ENCODE peak calls at places on chromosomes 13 and 19, in ten cellular contexts. One of them, this sample, is unnamed.
A peak's percentile ranks its signal among the peaks of the same experiment; 100 is the strongest.

GRCh38 chr13:24107955-24108614 is 52.4 kb upstream of the SPATA13 start:
- DNase-seq in AG09319: no peak
- DNase-seq in NCI-H1092 treated with DMSO at 0.1 percent for 48 hours: no peak
- DNase-seq in NCI-H1436: no peak
- DNase-seq in left lung: no peak
- DNase-seq in stomach: no peak
- DNase-seq in hepatic stellate cell: no peak
- DNase-seq in HEK293T: no peak
- DNase-seq in activated naive CD4-positive, alpha-beta T cell treated with Interleukin-2 at 50 U/mL for 16 hours: no peak
- DNase-seq in dermis microvascular lymphatic vessel endothelial cell: no peak
- DNase-seq in this sample: no peak

GRCh38 chr19:12574036-12574435 is 22.8 kb upstream of the ZNF564 start:
- DNase-seq in AG09319: no peak
- DNase-seq in NCI-H1092 treated with DMSO at 0.1 percent for 48 hours: peak; percentile 2
- DNase-seq in NCI-H1436: no peak
- DNase-seq in left lung: no peak
- DNase-seq in stomach: no peak
- DNase-seq in hepatic stellate cell: no peak
- DNase-seq in HEK293T: no peak
- DNase-seq in activated naive CD4-positive, alpha-beta T cell treated with Interleukin-2 at 50 U/mL for 16 hours: no peak
- DNase-seq in dermis microvascular lymphatic vessel endothelial cell: no peak
- DNase-seq in this sample: no peak

GRCh38 chr19:9523885-9524474 is 14.5 kb downstream of the ZNF426 start:
- DNase-seq in AG09319: no peak
- DNase-seq in NCI-H1092 treated with DMSO at 0.1 percent for 48 hours: no peak
- DNase-seq in NCI-H1436: no peak
- DNase-seq in left lung: no peak
- DNase-seq in stomach: no peak
- DNase-seq in hepatic stellate cell: no peak
- DNase-seq in HEK293T: no peak
- DNase-seq in activated naive CD4-positive, alpha-beta T cell treated with Interleukin-2 at 50 U/mL for 16 hours: no peak
- DNase-seq in dermis microvascular lymphatic vessel endothelial cell: no peak
- DNase-seq in this sample: no peak

GRCh38 chr13:66665991-66666390 is 564.1 kb downstream of the PCDH9 start:
- DNase-seq in AG09319: peak; percentile 76
- DNase-seq in NCI-H1092 treated with DMSO at 0.1 percent for 48 hours: peak; percentile 69
- DNase-seq in NCI-H1436: no peak
- DNase-seq in left lung: no peak
- DNase-seq in stomach: no peak
- DNase-seq in hepatic stellate cell: peak; percentile 13
- DNase-seq in HEK293T: peak; percentile 55
- DNase-seq in activated naive CD4-positive, alpha-beta T cell treated with Interleukin-2 at 50 U/mL for 16 hours: no peak
- DNase-seq in dermis microvascular lymphatic vessel endothelial cell: peak; percentile 53
- DNase-seq in this sample: peak; percentile 44

GRCh38 chr19:39247701-39248664 is 673 bp downstream of the IFNL4 start:
- DNase-seq in AG09319: no peak
- DNase-seq in NCI-H1092 treated with DMSO at 0.1 percent for 48 hours: no peak
- DNase-seq in NCI-H1436: no peak
- DNase-seq in left lung: no peak
- DNase-seq in stomach: no peak
- DNase-seq in hepatic stellate cell: no peak
- DNase-seq in HEK293T: no peak
- DNase-seq in activated naive CD4-positive, alpha-beta T cell treated with Interleukin-2 at 50 U/mL for 16 hours: no peak
- DNase-seq in dermis microvascular lymphatic vessel endothelial cell: no peak
- DNase-seq in this sample: no peak

GRCh38 chr13:76863022-76863421 is 23.2 kb downstream of the KCTD12 start:
- DNase-seq in AG09319: no peak
- DNase-seq in NCI-H1092 treated with DMSO at 0.1 percent for 48 hours: no peak
- DNase-seq in NCI-H1436: no peak
- DNase-seq in left lung: no peak
- DNase-seq in stomach: no peak
- DNase-seq in hepatic stellate cell: no peak
- DNase-seq in HEK293T: no peak
- DNase-seq in activated naive CD4-positive, alpha-beta T cell treated with Interleukin-2 at 50 U/mL for 16 hours: no peak
- DNase-seq in dermis microvascular lymphatic vessel endothelial cell: no peak
- DNase-seq in this sample: no peak

GRCh38 chr19:3880471-3881271 is at the start of gene ATCAY:
- DNase-seq in AG09319: no peak
- DNase-seq in NCI-H1092 treated with DMSO at 0.1 percent for 48 hours: peak; percentile 85
- DNase-seq in NCI-H1436: peak; percentile 82
- DNase-seq in left lung: no peak
- DNase-seq in stomach: no peak
- DNase-seq in hepatic stellate cell: no peak
- DNase-seq in HEK293T: no peak
- DNase-seq in activated naive CD4-positive, alpha-beta T cell treated with Interleukin-2 at 50 U/mL for 16 hours: no peak
- DNase-seq in dermis microvascular lymphatic vessel endothelial cell: no peak
- DNase-seq in this sample: peak; percentile 75

GRCh38 chr13:23081246-23081645 is 99.5 kb upstream of the SGCG start:
- DNase-seq in AG09319: no peak
- DNase-seq in NCI-H1092 treated with DMSO at 0.1 percent for 48 hours: no peak
- DNase-seq in NCI-H1436: no peak
- DNase-seq in left lung: no peak
- DNase-seq in stomach: no peak
- DNase-seq in hepatic stellate cell: peak; percentile 19
- DNase-seq in HEK293T: no peak
- DNase-seq in activated naive CD4-positive, alpha-beta T cell treated with Interleukin-2 at 50 U/mL for 16 hours: no peak
- DNase-seq in dermis microvascular lymphatic vessel endothelial cell: no peak
- DNase-seq in this sample: no peak

GRCh38 chr13:30334663-30335386 is 27.5 kb upstream of the KATNAL1 start:
- DNase-seq in AG09319: no peak
- DNase-seq in NCI-H1092 treated with DMSO at 0.1 percent for 48 hours: peak; percentile 4
- DNase-seq in NCI-H1436: no peak
- DNase-seq in left lung: no peak
- DNase-seq in stomach: no peak
- DNase-seq in hepatic stellate cell: no peak
- DNase-seq in HEK293T: peak; percentile 68
- DNase-seq in activated naive CD4-positive, alpha-beta T cell treated with Interleukin-2 at 50 U/mL for 16 hours: no peak
- DNase-seq in dermis microvascular lymphatic vessel endothelial cell: peak; percentile 51
- DNase-seq in this sample: no peak

GRCh38 chr19:42198676-42199439 is 18.6 kb downstream of the DEDD2 start:
- DNase-seq in AG09319: no peak
- DNase-seq in NCI-H1092 treated with DMSO at 0.1 percent for 48 hours: no peak
- DNase-seq in NCI-H1436: no peak
- DNase-seq in left lung: no peak
- DNase-seq in stomach: peak; percentile 44
- DNase-seq in hepatic stellate cell: no peak
- DNase-seq in HEK293T: no peak
- DNase-seq in activated naive CD4-positive, alpha-beta T cell treated with Interleukin-2 at 50 U/mL for 16 hours: peak; percentile 64
- DNase-seq in dermis microvascular lymphatic vessel endothelial cell: no peak
- DNase-seq in this sample: no peak

GRCh38 chr19:33248104-33248503 is 22.5 kb upstream of the SLC7A10 start:
- DNase-seq in AG09319: no peak
- DNase-seq in NCI-H1092 treated with DMSO at 0.1 percent for 48 hours: no peak
- DNase-seq in NCI-H1436: no peak
- DNase-seq in left lung: no peak
- DNase-seq in stomach: no peak
- DNase-seq in hepatic stellate cell: no peak
- DNase-seq in HEK293T: no peak
- DNase-seq in activated naive CD4-positive, alpha-beta T cell treated with Interleukin-2 at 50 U/mL for 16 hours: no peak
- DNase-seq in dermis microvascular lymphatic vessel endothelial cell: no peak
- DNase-seq in this sample: no peak

GRCh38 chr19:861756-862528 is 2.5 kb downstream of the CFD start:
- DNase-seq in AG09319: no peak
- DNase-seq in NCI-H1092 treated with DMSO at 0.1 percent for 48 hours: no peak
- DNase-seq in NCI-H1436: peak; percentile 68
- DNase-seq in left lung: no peak
- DNase-seq in stomach: no peak
- DNase-seq in hepatic stellate cell: peak; percentile 63
- DNase-seq in HEK293T: peak; percentile 87
- DNase-seq in activated naive CD4-positive, alpha-beta T cell treated with Interleukin-2 at 50 U/mL for 16 hours: peak; percentile 61
- DNase-seq in dermis microvascular lymphatic vessel endothelial cell: peak; percentile 37
- DNase-seq in this sample: no peak

GRCh38 chr13:49300716-49301589 is 53.2 kb downstream of the CDADC1 start:
- DNase-seq in AG09319: peak; percentile 40
- DNase-seq in NCI-H1092 treated with DMSO at 0.1 percent for 48 hours: peak; percentile 53
- DNase-seq in NCI-H1436: peak; percentile 3
- DNase-seq in left lung: peak; percentile 50
- DNase-seq in stomach: peak; percentile 41
- DNase-seq in hepatic stellate cell: peak; percentile 79
- DNase-seq in HEK293T: peak; percentile 72
- DNase-seq in activated naive CD4-positive, alpha-beta T cell treated with Interleukin-2 at 50 U/mL for 16 hours: peak; percentile 70
- DNase-seq in dermis microvascular lymphatic vessel endothelial cell: peak; percentile 70
- DNase-seq in this sample: peak; percentile 34

GRCh38 chr19:40742477-40742876 is 7.8 kb downstream of the ACTMAP start:
- DNase-seq in AG09319: no peak
- DNase-seq in NCI-H1092 treated with DMSO at 0.1 percent for 48 hours: no peak
- DNase-seq in NCI-H1436: no peak
- DNase-seq in left lung: no peak
- DNase-seq in stomach: no peak
- DNase-seq in hepatic stellate cell: no peak
- DNase-seq in HEK293T: no peak
- DNase-seq in activated naive CD4-positive, alpha-beta T cell treated with Interleukin-2 at 50 U/mL for 16 hours: no peak
- DNase-seq in dermis microvascular lymphatic vessel endothelial cell: no peak
- DNase-seq in this sample: no peak

This sample was measured in NCI-H2227 treated with DMSO at 0.1 percent for 48 hours.